ENCODE peak calls at places on chromosomes 1 and 21, in four cellular contexts. V, N, A and S are unnamed samples.

GRCh38 chr1:33336580-33336979 is 15.7 kb upstream of the A3GALT2 start:
- DNase-seq in V (peak), N (no peak), A (no peak), S (no peak)

GRCh38 chr1:47507921-47508894 is 70.4 kb downstream of the FOXD2 start:
- DNase-seq in V (peak), N (no peak), A (no peak), S (peak)

GRCh38 chr1:18282851-18283600 is 175.4 kb downstream of the IGSF21 start:
- DNase-seq in V (no peak), N (no peak), A (no peak), S (no peak)

GRCh38 chr21:38950388-38951094 is 144.8 kb downstream of the ETS2 start:
- DNase-seq in V (peak), N (no peak), A (no peak), S (peak)

GRCh38 chr1:6956488-6957159 is 171.4 kb downstream of the CAMTA1 start:
- DNase-seq in V (no peak), N (no peak), A (no peak), S (no peak)

GRCh38 chr1:179129702-179130473 is 48.0 kb downstream of the TOR3A start:
- DNase-seq in V (no peak), N (no peak), A (peak), S (no peak)

GRCh38 chr1:156648951-156649350 is 7.0 kb downstream of the BCAN start:
- DNase-seq in V (no peak), N (no peak), A (no peak), S (no peak)

GRCh38 chr1:182301467-182302198 is 90.0 kb downstream of the GLUL start:
- DNase-seq in V (peak), N (no peak), A (peak), S (peak)

GRCh38 chr1:22131875-22132486 is 10.9 kb downstream of the WNT4 start:
- DNase-seq in V (peak), N (no peak), A (no peak), S (peak)

GRCh38 chr1:79252598-79252997 is 246.1 kb upstream of the ADGRL4 start:
- DNase-seq in V (no peak), N (no peak), A (no peak), S (no peak)

GRCh38 chr1:177873238-177873637 is 96.6 kb downstream of the SEC16B start:
- DNase-seq in V (no peak), N (peak), A (peak), S (peak)

GRCh38 chr21:42937960-42938580 is 12.6 kb upstream of the ERVH48-1 start:
- DNase-seq in V (no peak), N (no peak), A (no peak), S (no peak)

GRCh38 chr1:38266197-38266520 is 219.6 kb upstream of the POU3F1 start:
- DNase-seq in V (no peak), N (no peak), A (no peak), S (peak)

GRCh38 chr1:182485861-182486260 is 35.9 kb downstream of the RGSL1 start:
- DNase-seq in V (no peak), N (no peak), A (no peak), S (no peak)

GRCh38 chr1:117952386-117952785 is 22.8 kb downstream of the WDR3 start:
- DNase-seq in V (no peak), N (no peak), A (no peak), S (no peak)

GRCh38 chr21:39087238-39087975 is 95.8 kb downstream of the PSMG1 start:
- DNase-seq in V (no peak), N (no peak), A (peak), S (no peak)

GRCh38 chr1:243594455-243594854 is 255.6 kb downstream of the AKT3 start:
- DNase-seq in V (no peak), N (no peak), A (no peak), S (no peak)

GRCh38 chr21:21921410-21922232 is 923.4 kb downstream of the NCAM2 start:
- DNase-seq in V (no peak), N (no peak), A (peak), S (peak)

GRCh38 chr1:177849130-177849529 is 120.7 kb downstream of the SEC16B start:
- DNase-seq in V (no peak), N (no peak), A (peak), S (no peak)

GRCh38 chr1:150476754-150477153 is 10.5 kb upstream of the TARS2 start:
- DNase-seq in V (no peak), N (peak), A (no peak), S (no peak)

GRCh38 chr1:29672955-29673507 is 436.7 kb downstream of the PTPRU start:
- DNase-seq in V (peak), N (peak), A (no peak), S (no peak)

GRCh38 chr1:74697832-74698231 is 24.2 kb upstream of the ERICH3 start:
- DNase-seq in V (no peak), N (no peak), A (no peak), S (no peak)

GRCh38 chr21:46172863-46173528 is 11.3 kb downstream of the SPATC1L start:
- DNase-seq in V (no peak), N (no peak), A (no peak), S (peak)

GRCh38 chr1:151993084-151993733 is 450 bp downstream of the S100A10 start:
- DNase-seq in V (peak), N (peak), A (peak), S (peak)

GRCh38 chr1:6270432-6270831 is 9.5 kb upstream of the GPR153 start:
- DNase-seq in V (no peak), N (no peak), A (no peak), S (no peak)

GRCh38 chr1:173865468-173866164 is 2.2 kb downstream of the GAS5 start:
- DNase-seq in V (no peak), N (no peak), A (no peak), S (no peak)
- H3K4me3 ChIP-seq in V (peak), N (peak), A (peak), S (peak)

GRCh38 chr1:199205740-199206139 is 566.9 kb downstream of the PTPRC start:
- DNase-seq in V (no peak), N (no peak), A (no peak), S (no peak)
- H3K4me3 ChIP-seq in V (no peak), N (no peak), A (no peak), S (no peak)

GRCh38 chr1:52727956-52728656 is 1.9 kb downstream of the ZYG11B start:
- DNase-seq in V (no peak), N (no peak), A (no peak), S (no peak)
- H3K4me3 ChIP-seq in V (no peak), N (no peak), A (peak), S (no peak)

GRCh38 chr1:168918860-168919741 is 187.4 kb upstream of the ATP1B1 start:
- DNase-seq in V (no peak), N (no peak), A (no peak), S (no peak)
- H3K4me3 ChIP-seq in V (no peak), N (no peak), A (no peak), S (no peak)

DNA sequence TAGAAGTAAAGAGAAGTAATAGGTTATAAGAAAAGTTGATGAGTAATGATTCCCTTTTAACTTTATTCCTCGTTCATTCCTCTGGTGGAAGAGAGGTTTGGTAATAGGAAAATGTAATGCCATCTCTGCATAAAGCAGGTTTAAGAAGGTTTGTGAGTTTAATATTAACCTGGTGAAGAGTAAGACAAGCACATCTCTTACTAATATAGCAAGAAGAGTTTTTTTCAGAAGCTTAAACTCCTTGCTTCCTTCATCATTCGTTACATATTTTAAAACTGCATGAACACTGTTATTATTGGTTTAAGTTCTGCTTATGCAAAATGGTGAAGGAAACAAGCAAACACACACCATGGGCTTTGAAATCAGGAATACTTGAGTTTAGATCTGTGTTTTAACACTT is 9.2 kb upstream of the PLA2G4A start:
- DNase-seq in V (no peak), N (no peak), A (peak), S (no peak)
- H3K4me3 ChIP-seq in V (no peak), N (no peak), A (no peak), S (no peak)

GRCh38 chr1:160800645-160801408 is 4.9 kb downstream of the LY9 start:
- DNase-seq in V (no peak), N (no peak), A (no peak), S (no peak)

GRCh38 chr1:160801836-160802580 is 6.0 kb downstream of the LY9 start:
- DNase-seq in V (no peak), N (no peak), A (no peak), S (no peak)

GRCh38 chr1:160798439-160798838 is 2.5 kb downstream of the LY9 start:
- DNase-seq in V (no peak), N (no peak), A (no peak), S (no peak)

GRCh38 chr1:160799641-160800040 is 3.7 kb downstream of the LY9 start:
- DNase-seq in V (no peak), N (no peak), A (no peak), S (no peak)

GRCh38 chr1:160800142-160800541 is 4.2 kb downstream of the LY9 start:
- DNase-seq in V (no peak), N (no peak), A (no peak), S (no peak)
- H3K4me3 ChIP-seq in V (no peak), N (no peak), A (no peak), S (no peak)